ENCODE peak calls at places on chromosomes 6 and 20, in eight cellular contexts. Q is endothelial cell, I is lung, K is body of pancreas, D is testis, P is T-helper 1 cell, A is glutamatergic neuron, C is NCI-H1417. U is an unnamed sample.

GRCh38 chr6:136031982-136032381 is 180.5 kb downstream of the PDE7B start:
- DNase-seq in C (no peak), D (peak), K (no peak), P (no peak), Q (peak), A (no peak), I (no peak), U (no peak)

GRCh38 chr6:89596484-89596883 is 42.1 kb downstream of the LYRM2 start:
- DNase-seq in Q (no peak), D (peak), P (no peak), K (no peak), A (no peak), C (no peak), I (no peak), U (no peak)

GRCh38 chr20:2799688-2800589 is 488 bp downstream of the CPXM1 start:
- DNase-seq in D (no peak), Q (no peak), P (no peak), K (no peak), A (peak), I (no peak), C (peak), U (no peak)

GRCh38 chr6:46816626-46817025 is 23.4 kb downstream of the MEP1A start:
- DNase-seq in D (no peak), C (no peak), A (no peak), P (no peak), Q (no peak), I (no peak), K (no peak), U (no peak)

GRCh38 chr6:10719386-10720228 is 3.3 kb upstream of the TMEM14C start:
- DNase-seq in A (no peak), D (peak), K (no peak), C (peak), I (peak), P (no peak), Q (no peak), U (no peak)

GRCh38 chr6:43940393-43941087 is 170.5 kb downstream of the VEGFA start:
- DNase-seq in A (no peak), P (no peak), I (no peak), Q (no peak), K (no peak), D (peak), C (no peak), U (no peak)

GRCh38 chr6:48775157-48775556 is 664.2 kb upstream of the PTCHD4 start:
- DNase-seq in C (no peak), K (no peak), A (no peak), Q (no peak), P (no peak), I (no peak), D (no peak), U (no peak)

GRCh38 chr6:33949877-33950831 is 146.4 kb upstream of the MLN start:
- DNase-seq in D (no peak), Q (no peak), C (peak), K (no peak), P (no peak), I (no peak), A (no peak), U (peak)

GRCh38 chr20:1326031-1326930 is 2.7 kb downstream of the SDCBP2 start:
- DNase-seq in C (no peak), D (peak), K (peak), I (no peak), P (no peak), A (no peak), Q (no peak), U (no peak)

GRCh38 chr6:3612341-3613041 is 139.0 kb downstream of the PXDC1 start:
- DNase-seq in K (no peak), D (no peak), C (peak), I (no peak), P (no peak), A (no peak), Q (no peak), U (peak)

GRCh38 chr20:33415948-33416347 is 14.6 kb upstream of the CDK5RAP1 start:
- DNase-seq in Q (peak), A (peak), I (no peak), P (no peak), K (no peak), D (peak), C (no peak), U (peak)

GRCh38 chr6:123064038-123064437 is 68.0 kb downstream of the CLVS2 start:
- DNase-seq in P (no peak), A (no peak), Q (no peak), C (no peak), D (no peak), K (no peak), I (no peak), U (no peak)

GRCh38 chr6:70241991-70242420 is 60.9 kb downstream of the COL9A1 start:
- DNase-seq in K (peak), P (no peak), D (no peak), I (no peak), Q (no peak), A (no peak), C (no peak), U (no peak)

GRCh38 chr6:116596815-116597214 is 19.5 kb upstream of the RSPH4A start:
- DNase-seq in P (no peak), Q (peak), A (no peak), C (no peak), I (no peak), D (no peak), K (no peak), U (no peak)

GRCh38 chr6:12601881-12602280 is 114.7 kb upstream of the PHACTR1 start:
- DNase-seq in C (no peak), I (no peak), P (no peak), Q (no peak), D (no peak), A (no peak), K (no peak), U (no peak)

GRCh38 chr6:161400650-161401049 is 126.8 kb upstream of the AGPAT4 start:
- DNase-seq in C (no peak), K (no peak), A (no peak), P (no peak), I (no peak), D (no peak), Q (no peak), U (no peak)

GRCh38 chr20:58131581-58132142 is 96.8 kb downstream of the ANKRD60 start:
- DNase-seq in A (no peak), Q (no peak), C (peak), D (no peak), I (no peak), P (no peak), K (no peak), U (peak)

GRCh38 chr6:47152666-47153065 is 110.5 kb upstream of the ADGRF1 start:
- DNase-seq in K (no peak), C (no peak), D (no peak), I (no peak), P (no peak), A (no peak), Q (no peak), U (no peak)

GRCh38 chr6:28743271-28743789 is 180.5 kb downstream of the TRIM27 start:
- DNase-seq in K (no peak), Q (no peak), D (no peak), C (no peak), P (no peak), I (no peak), A (no peak), U (no peak)

GRCh38 chr6:149716181-149716580 is 1.7 kb downstream of the LATS1 start:
- DNase-seq in I (no peak), Q (no peak), P (no peak), A (no peak), D (no peak), K (no peak), C (no peak), U (no peak)

GRCh38 chr6:48474764-48475674 is 364.0 kb upstream of the PTCHD4 start:
- DNase-seq in P (no peak), C (no peak), D (no peak), Q (no peak), A (no peak), K (no peak), I (no peak), U (no peak)

GRCh38 chr20:51487525-51488279 is 54.8 kb downstream of the NFATC2 start:
- DNase-seq in A (no peak), P (no peak), Q (no peak), K (no peak), C (no peak), I (no peak), D (no peak), U (no peak)

GRCh38 chr6:11270030-11271027 is 37.9 kb upstream of the NEDD9 start:
- DNase-seq in D (peak), A (no peak), P (no peak), K (peak), Q (no peak), C (peak), I (no peak), U (no peak)

GRCh38 chr6:11815231-11815630 is 36.6 kb upstream of the ADTRP start:
- DNase-seq in P (no peak), K (no peak), A (no peak), Q (no peak), C (no peak), I (no peak), D (no peak), U (no peak)

GRCh38 chr6:90351696-90352095 is 55.1 kb upstream of the BACH2 start:
- DNase-seq in A (no peak), D (no peak), P (no peak), K (no peak), C (no peak), Q (no peak), I (no peak), U (no peak)

GRCh38 chr20:16293590-16293989 is 279.7 kb downstream of the KIF16B start:
- DNase-seq in P (no peak), I (no peak), C (no peak), K (no peak), Q (no peak), A (no peak), D (no peak), U (no peak)

GRCh38 chr6:43009124-43009523 is 4.6 kb downstream of the MEA1 start:
- DNase-seq in C (peak), I (no peak), D (peak), A (peak), K (peak), Q (peak), P (no peak), U (no peak)

GRCh38 chr6:13766201-13766634 is 48.1 kb downstream of the MCUR1 start:
- DNase-seq in K (no peak), P (no peak), Q (no peak), D (no peak), C (no peak), A (no peak), I (no peak), U (no peak)

GRCh38 chr6:45387236-45387635 is 9.5 kb upstream of the SUPT3H start:
- DNase-seq in C (no peak), Q (no peak), I (no peak), P (no peak), D (no peak), K (no peak), A (no peak), U (no peak)

GRCh38 chr6:134521116-134521501 is 203.2 kb upstream of the SGK1 start:
- DNase-seq in I (no peak), A (no peak), P (no peak), K (no peak), D (no peak), C (no peak), Q (no peak), U (no peak)

GRCh38 chr6:163133017-163133416 is 281.5 kb upstream of the QKI start:
- DNase-seq in P (no peak), C (no peak), Q (no peak), A (no peak), I (no peak), D (no peak), K (no peak), U (no peak)

GRCh38 chr6:159466934-159467333 is 226.1 kb downstream of the SOD2 start:
- DNase-seq in C (no peak), A (no peak), D (no peak), Q (no peak), K (no peak), P (no peak), I (no peak), U (no peak)

GRCh38 chr6:102114402-102114801 is 720.9 kb downstream of the GRIK2 start:
- DNase-seq in I (no peak), C (no peak), K (no peak), P (no peak), A (no peak), D (peak), Q (peak), U (no peak)

GRCh38 chr20:36881888-36882287 is 6.0 kb downstream of the TLDC2 start:
- DNase-seq in I (no peak), C (no peak), K (no peak), P (no peak), Q (no peak), A (no peak), D (no peak), U (no peak)

GRCh38 chr20:2178328-2179232 is 77.0 kb downstream of the STK35 start:
- DNase-seq in P (no peak), C (no peak), A (no peak), D (peak), Q (no peak), I (no peak), K (no peak), U (no peak)

GRCh38 chr6:36235309-36235708 is 34.6 kb upstream of the PNPLA1 start:
- DNase-seq in P (no peak), K (no peak), D (peak), C (no peak), I (no peak), A (no peak), Q (no peak), U (no peak)

GRCh38 chr6:111600588-111601440 is 4.9 kb downstream of the TRAF3IP2 start:
- DNase-seq in A (no peak), K (peak), D (no peak), C (no peak), Q (no peak), I (no peak), P (no peak), U (no peak)

GRCh38 chr20:17449039-17449438 is 82.1 kb downstream of the BFSP1 start:
- DNase-seq in A (no peak), P (no peak), I (no peak), Q (no peak), D (no peak), K (no peak), C (no peak), U (no peak)

GRCh38 chr6:2480267-2480966 is 235.0 kb upstream of the GMDS start:
- DNase-seq in C (no peak), P (no peak), I (no peak), K (no peak), Q (no peak), D (no peak), A (no peak), U (no peak)

U was measured in NCI-H2081.